ENCODE peak calls at places on chromosomes 11 and 22, in seven cellular contexts. One of them, this sample, is unnamed.
A peak's percentile ranks its signal among the peaks of the same experiment; 100 is the strongest.

GRCh38 chr22:43013355-43014061 is 1.4 kb downstream of the PACSIN2 start:
- DNase-seq in OCI-LY7: peak; percentile 25
- DNase-seq in PC-9: peak; percentile 75
- DNase-seq in H1: no peak
- DNase-seq in HCT116: no peak
- DNase-seq in GM23248: peak; percentile 64
- DNase-seq in neuronal stem cell: no peak
- DNase-seq in this sample: no peak

GRCh38 chr11:76148207-76148606 is 58.1 kb downstream of the WNT11 start:
- DNase-seq in OCI-LY7: no peak
- DNase-seq in PC-9: no peak
- DNase-seq in H1: no peak
- DNase-seq in HCT116: no peak
- DNase-seq in GM23248: no peak
- DNase-seq in neuronal stem cell: no peak
- DNase-seq in this sample: no peak

GRCh38 chr11:11998091-11998781 is 10.2 kb downstream of the DKK3 start:
- DNase-seq in OCI-LY7: no peak
- DNase-seq in PC-9: peak; percentile 64
- DNase-seq in H1: no peak
- DNase-seq in HCT116: no peak
- DNase-seq in GM23248: peak; percentile 96
- DNase-seq in neuronal stem cell: no peak
- DNase-seq in this sample: no peak

GRCh38 chr11:2912498-2912897 is 16.7 kb downstream of the PHLDA2 start:
- DNase-seq in OCI-LY7: no peak
- DNase-seq in PC-9: peak; percentile 90
- DNase-seq in H1: no peak
- DNase-seq in HCT116: peak; percentile 87
- DNase-seq in GM23248: peak; percentile 83
- DNase-seq in neuronal stem cell: no peak
- DNase-seq in this sample: no peak

GRCh38 chr11:87726511-87726910 is 448.7 kb downstream of the RAB38 start:
- DNase-seq in OCI-LY7: no peak
- DNase-seq in PC-9: peak; percentile 25
- DNase-seq in H1: no peak
- DNase-seq in HCT116: no peak
- DNase-seq in GM23248: no peak
- DNase-seq in neuronal stem cell: no peak
- DNase-seq in this sample: no peak

GRCh38 chr11:61131586-61131985 is 29.3 kb downstream of the CD5 start:
- DNase-seq in OCI-LY7: no peak
- DNase-seq in PC-9: no peak
- DNase-seq in H1: no peak
- DNase-seq in HCT116: no peak
- DNase-seq in GM23248: no peak
- DNase-seq in neuronal stem cell: no peak
- DNase-seq in this sample: no peak

GRCh38 chr11:104122008-104122635 is 41.8 kb downstream of the PDGFD start:
- DNase-seq in OCI-LY7: no peak
- DNase-seq in PC-9: no peak
- DNase-seq in H1: no peak
- DNase-seq in HCT116: no peak
- DNase-seq in GM23248: no peak
- DNase-seq in neuronal stem cell: no peak
- DNase-seq in this sample: no peak

GRCh38 chr22:28822930-28823481 is 22.6 kb upstream of the XBP1 start:
- DNase-seq in OCI-LY7: peak; percentile 88
- DNase-seq in PC-9: peak; percentile 63
- DNase-seq in H1: no peak
- DNase-seq in HCT116: no peak
- DNase-seq in GM23248: no peak
- DNase-seq in neuronal stem cell: peak; percentile 37
- DNase-seq in this sample: peak; percentile 86

GRCh38 chr11:30855383-30856006 is 269.3 kb upstream of the MPPED2 start:
- DNase-seq in OCI-LY7: peak; percentile 1
- DNase-seq in PC-9: no peak
- DNase-seq in H1: no peak
- DNase-seq in HCT116: no peak
- DNase-seq in GM23248: peak; percentile 47
- DNase-seq in neuronal stem cell: no peak
- DNase-seq in this sample: no peak

GRCh38 chr11:76102772-76103171 is 103.5 kb downstream of the WNT11 start:
- DNase-seq in OCI-LY7: no peak
- DNase-seq in PC-9: no peak
- DNase-seq in H1: no peak
- DNase-seq in HCT116: no peak
- DNase-seq in GM23248: no peak
- DNase-seq in neuronal stem cell: no peak
- DNase-seq in this sample: no peak

GRCh38 chr11:133951484-133952198 is 5.1 kb downstream of the IGSF9B start:
- DNase-seq in OCI-LY7: no peak
- DNase-seq in PC-9: no peak
- DNase-seq in H1: no peak
- DNase-seq in HCT116: no peak
- DNase-seq in GM23248: peak; percentile 74
- DNase-seq in neuronal stem cell: no peak
- DNase-seq in this sample: no peak

GRCh38 chr11:74048993-74049392 is 40.1 kb upstream of the UCP3 start:
- DNase-seq in OCI-LY7: no peak
- DNase-seq in PC-9: no peak
- DNase-seq in H1: no peak
- DNase-seq in HCT116: no peak
- DNase-seq in GM23248: no peak
- DNase-seq in neuronal stem cell: no peak
- DNase-seq in this sample: no peak

GRCh38 chr11:1906146-1906545 is 13.4 kb upstream of the TNNT3 start:
- DNase-seq in OCI-LY7: no peak
- DNase-seq in PC-9: no peak
- DNase-seq in H1: no peak
- DNase-seq in HCT116: no peak
- DNase-seq in GM23248: no peak
- DNase-seq in neuronal stem cell: no peak
- DNase-seq in this sample: no peak

GRCh38 chr11:123323482-123324056 is 106.5 kb upstream of the GRAMD1B start:
- DNase-seq in OCI-LY7: no peak
- DNase-seq in PC-9: no peak
- DNase-seq in H1: no peak
- DNase-seq in HCT116: no peak
- DNase-seq in GM23248: no peak
- DNase-seq in neuronal stem cell: no peak
- DNase-seq in this sample: no peak

GRCh38 chr22:36763576-36763975 is 12.3 kb downstream of the IFT27 start:
- DNase-seq in OCI-LY7: no peak
- DNase-seq in PC-9: peak; percentile 78
- DNase-seq in H1: no peak
- DNase-seq in HCT116: no peak
- DNase-seq in GM23248: no peak
- DNase-seq in neuronal stem cell: no peak
- DNase-seq in this sample: no peak

GRCh38 chr22:39614442-39614841 is 43.9 kb downstream of the CACNA1I start:
- DNase-seq in OCI-LY7: no peak
- DNase-seq in PC-9: no peak
- DNase-seq in H1: no peak
- DNase-seq in HCT116: no peak
- DNase-seq in GM23248: no peak
- DNase-seq in neuronal stem cell: no peak
- DNase-seq in this sample: no peak

GRCh38 chr22:30361916-30362631 is 5.3 kb downstream of the CCDC157 start:
- DNase-seq in OCI-LY7: no peak
- DNase-seq in PC-9: no peak
- DNase-seq in H1: no peak
- DNase-seq in HCT116: no peak
- DNase-seq in GM23248: no peak
- DNase-seq in neuronal stem cell: no peak
- DNase-seq in this sample: no peak

GRCh38 chr22:30354644-30355043 is 2.0 kb downstream of the SF3A1 start:
- DNase-seq in OCI-LY7: no peak
- DNase-seq in PC-9: no peak
- DNase-seq in H1: no peak
- DNase-seq in HCT116: no peak
- DNase-seq in GM23248: peak; percentile 20
- DNase-seq in neuronal stem cell: no peak
- DNase-seq in this sample: no peak

GRCh38 chr22:30362632-30363281 is 6.0 kb downstream of the CCDC157 start:
- DNase-seq in OCI-LY7: no peak
- DNase-seq in PC-9: peak; percentile 73
- DNase-seq in H1: no peak
- DNase-seq in HCT116: no peak
- DNase-seq in GM23248: no peak
- DNase-seq in neuronal stem cell: no peak
- DNase-seq in this sample: no peak

GRCh38 chr22:30356392-30357230 is at the start of the genes CCDC157 and SF3A1:
- DNase-seq in OCI-LY7: peak; percentile 93
- DNase-seq in PC-9: peak; percentile 80
- DNase-seq in H1: peak; percentile 72
- DNase-seq in HCT116: peak; percentile 59
- DNase-seq in GM23248: peak; percentile 98
- DNase-seq in neuronal stem cell: peak; percentile 90
- DNase-seq in this sample: peak; percentile 84

DNA sequence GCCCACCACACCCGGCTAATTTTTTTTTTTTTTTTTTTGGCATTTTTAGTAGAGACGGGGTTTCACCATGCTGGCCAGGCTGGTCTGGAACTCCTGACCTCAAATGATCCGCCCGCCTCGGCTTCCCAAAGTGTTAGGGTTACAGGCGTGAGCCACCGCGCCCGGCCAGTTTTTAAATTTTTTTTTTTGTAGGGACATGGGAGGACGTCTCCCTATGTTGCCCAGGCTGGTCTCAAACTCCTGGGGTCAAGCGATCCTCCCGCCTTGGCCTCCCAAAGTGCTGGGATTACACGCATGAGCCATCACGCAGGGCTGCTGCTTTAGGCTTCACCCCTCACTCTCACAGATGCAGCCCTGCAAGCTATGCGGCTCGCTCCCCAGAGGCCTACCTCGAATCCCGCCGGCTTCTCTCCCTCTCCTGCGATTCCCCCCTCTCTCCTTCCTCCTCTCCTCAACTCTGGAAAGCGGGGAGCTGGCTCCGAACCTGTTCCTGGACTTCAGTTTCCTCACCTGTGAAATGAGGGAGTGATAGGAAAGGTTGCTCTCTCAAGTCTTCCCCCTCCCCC is 926 bp downstream of the CCDC157 start:
- DNase-seq in OCI-LY7: no peak
- DNase-seq in PC-9: no peak
- DNase-seq in H1: no peak
- DNase-seq in HCT116: no peak
- DNase-seq in GM23248: no peak
- DNase-seq in neuronal stem cell: no peak
- DNase-seq in this sample: no peak
- H3K4me3 ChIP-seq in OCI-LY7: peak overlapping the region; percentile 89
- H3K4me3 ChIP-seq in PC-9: peak overlapping the region; percentile 90
- H3K4me3 ChIP-seq in H1: peak overlapping the region; percentile 92
- H3K4me3 ChIP-seq in HCT116: peak overlapping the region; percentile 96
- H3K4me3 ChIP-seq in GM23248: peak overlapping the region; percentile 85
- H3K4me3 ChIP-seq in neuronal stem cell: peak overlapping the region; percentile 75
- H3K4me3 ChIP-seq in this sample: no peak overlapping the region

GRCh38 chr11:125164422-125165110 is at the start of gene PKNOX2:
- DNase-seq in OCI-LY7: no peak
- DNase-seq in PC-9: no peak
- DNase-seq in H1: no peak
- DNase-seq in HCT116: peak; percentile 3
- DNase-seq in GM23248: peak; percentile 87
- DNase-seq in neuronal stem cell: peak; percentile 88
- DNase-seq in this sample: no peak
- H2AFZ ChIP-seq in OCI-LY7: no peak within 1 kb of the TSS
- H2AFZ ChIP-seq in PC-9: no peak within 1 kb of the TSS
- H2AFZ ChIP-seq in H1: peak within 1 kb of the TSS; percentile 6
- H2AFZ ChIP-seq in HCT116: peak within 1 kb of the TSS; percentile 35
- H2AFZ ChIP-seq in GM23248: peak within 1 kb of the TSS; percentile 86
- H2AFZ ChIP-seq in neuronal stem cell: peak within 1 kb of the TSS; percentile 74
- H2AFZ ChIP-seq in this sample: no peak within 1 kb of the TSS

DNA sequence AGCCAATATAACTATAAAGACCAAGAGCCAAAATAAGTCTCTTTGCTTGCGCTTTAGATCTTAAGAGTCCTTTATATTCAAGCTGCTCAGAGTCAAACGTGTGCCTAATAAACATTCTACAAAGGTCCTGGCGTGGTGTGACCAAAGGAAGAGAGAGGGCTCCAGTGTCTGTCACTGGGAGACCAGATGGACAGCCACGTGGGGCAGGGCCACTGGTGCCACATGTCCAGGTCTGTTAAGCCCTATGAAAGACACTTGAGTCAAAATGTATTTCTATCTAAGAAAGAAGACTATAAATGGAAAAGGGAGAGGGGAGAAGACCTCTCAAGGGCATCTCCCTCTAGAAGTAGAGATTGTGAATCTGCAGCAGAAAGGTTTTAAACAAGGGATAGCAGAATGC is 32.2 kb upstream of the EHF start:
- DNase-seq in OCI-LY7: no peak
- DNase-seq in PC-9: no peak
- DNase-seq in H1: no peak
- DNase-seq in HCT116: no peak
- DNase-seq in GM23248: no peak
- DNase-seq in neuronal stem cell: no peak
- DNase-seq in this sample: no peak
- H3K27ac ChIP-seq in OCI-LY7: no peak overlapping the region
- H3K27ac ChIP-seq in PC-9: no peak overlapping the region
- H3K27ac ChIP-seq in H1: no peak overlapping the region
- H3K27ac ChIP-seq in HCT116: no peak overlapping the region
- H3K27ac ChIP-seq in GM23248: no peak overlapping the region
- H3K27ac ChIP-seq in neuronal stem cell: no peak overlapping the region
- H3K27ac ChIP-seq in this sample: no peak overlapping the region

GRCh38 chr22:38243007-38243775 is 29.6 kb downstream of the TMEM184B start:
- DNase-seq in OCI-LY7: peak; percentile 23
- DNase-seq in PC-9: no peak
- DNase-seq in H1: no peak
- DNase-seq in HCT116: no peak
- DNase-seq in GM23248: no peak
- DNase-seq in neuronal stem cell: no peak
- DNase-seq in this sample: no peak
- H3K4me3 ChIP-seq in OCI-LY7: peak overlapping the region; percentile 32
- H3K4me3 ChIP-seq in PC-9: no peak overlapping the region
- H3K4me3 ChIP-seq in H1: no peak overlapping the region
- H3K4me3 ChIP-seq in HCT116: no peak overlapping the region
- H3K4me3 ChIP-seq in GM23248: no peak overlapping the region
- H3K4me3 ChIP-seq in neuronal stem cell: no peak overlapping the region
- H3K4me3 ChIP-seq in this sample: no peak overlapping the region